ENCODE peak calls at places on chromosome 1, in nine cellular contexts. K is stimulated activated naive CD8-positive, alpha-beta T cell treated with anti-CD3 and anti-CD28 coated beads, Interleukin-15, Interleukin-2, amounts not matched to agents 100 U/mL and 50 U/mL, for 24 hours; G is gastroesophageal sphincter; N is mucosa of descending colon; A is activated T-cell treated with anti-CD3 and anti-CD28 coated beads, Interleukin-2, amount 50 U/mL, for 4 hours; O is esophagus mucosa; M is A549; L is right cardiac atrium; D is sciatic nerve. Y is an unnamed sample.

GRCh38 chr1:221697924-221698425 is 43.9 kb downstream of the DUSP10 start:
- ATAC-seq in A (no peak), L (no peak), M (no peak), N (no peak), K (peak), D (no peak), G (peak), O (peak), Y (no peak)

GRCh38 chr1:151887028-151887427 is 22.3 kb downstream of the THEM4 start:
- ATAC-seq in D (no peak), L (no peak), M (no peak), N (no peak), A (no peak), K (no peak), G (no peak), O (peak), Y (no peak)

GRCh38 chr1:66533804-66534745 is at the start of gene SGIP1:
- ATAC-seq in M (no peak), N (peak), L (peak), G (peak), D (peak), O (no peak), K (peak), A (peak), Y (peak)

GRCh38 chr1:9128161-9128519 is 762 bp downstream of the GPR157 start:
- ATAC-seq in G (peak), D (peak), L (peak), M (peak), O (peak), K (no peak), N (peak), A (peak), Y (no peak)

GRCh38 chr1:64956241-64956640 is 10.1 kb downstream of the JAK1 start:
- ATAC-seq in K (peak), D (peak), M (peak), G (no peak), A (peak), L (peak), N (peak), O (peak), Y (peak)

GRCh38 chr1:180612591-180612990 is 19.2 kb upstream of the XPR1 start:
- ATAC-seq in K (no peak), O (no peak), G (no peak), N (no peak), A (no peak), L (no peak), D (no peak), M (no peak), Y (no peak)

GRCh38 chr1:233668725-233669294 is 54.9 kb downstream of the KCNK1 start:
- ATAC-seq in L (peak), D (no peak), O (peak), G (peak), M (peak), A (peak), N (peak), K (peak), Y (peak)

GRCh38 chr1:10204003-10204642 is 6.2 kb upstream of the KIF1B start:
- ATAC-seq in K (no peak), L (no peak), D (no peak), M (no peak), A (no peak), G (no peak), O (peak), N (no peak), Y (no peak)